ENCODE peak calls at places on chromosomes 16 and 17, in ten cellular contexts. Z is aorta; D is SK-N-SH treated with all-trans-retinoic acid at 6 μM for 48 hours; O is CD8-positive, alpha-beta T cell; H is Right ventricle myocardium inferior; N is T-helper 17 cell; C is left ventricle myocardium superior; K is right cardiac atrium; E is natural killer cell; W is CD4-positive, alpha-beta T cell. G is an unnamed sample.

GRCh38 chr17:65163990-65164495 is 26.9 kb downstream of the RGS9 start:
- ATAC-seq in Z (no peak), D (peak), O (peak), H (no peak), N (peak), C (no peak), K (no peak), E (peak), W (peak), G (peak)

GRCh38 chr16:87506423-87507350 is 13.9 kb upstream of the ZCCHC14 start:
- ATAC-seq in Z (no peak), D (no peak), O (no peak), H (peak), N (no peak), C (peak), K (peak), E (no peak), W (no peak), G (no peak)

GRCh38 chr17:13017623-13018462 is at the start of gene ELAC2:
- ATAC-seq in Z (peak), D (peak), O (peak), H (peak), N (peak), C (peak), K (peak), E (peak), W (peak), G (peak)

GRCh38 chr16:3654249-3654991 is at the start of gene DNASE1:
- ATAC-seq in Z (no peak), D (peak), O (peak), H (peak), N (peak), C (peak), K (peak), E (peak), W (peak), G (peak)

GRCh38 chr16:90083139-90083538 is 6.0 kb upstream of the PRDM7 start:
- ATAC-seq in Z (no peak), D (no peak), O (no peak), H (no peak), N (no peak), C (no peak), K (no peak), E (no peak), W (no peak), G (peak)

GRCh38 chr17:70924776-70925175 is 755.4 kb downstream of the KCNJ2 start:
- ATAC-seq in Z (no peak), D (no peak), O (no peak), H (no peak), N (no peak), C (no peak), K (no peak), E (no peak), W (no peak), G (no peak)

GRCh38 chr16:75415169-75415908 is 18.0 kb downstream of the CFDP1 start:
- ATAC-seq in Z (no peak), D (no peak), O (no peak), H (no peak), N (no peak), C (no peak), K (no peak), E (no peak), W (no peak), G (peak)

GRCh38 chr17:73323622-73324455 is 12.0 kb upstream of the CDC42EP4 start:
- ATAC-seq in Z (peak), D (no peak), O (no peak), H (peak), N (no peak), C (peak), K (peak), E (no peak), W (no peak), G (no peak)

GRCh38 chr17:39461911-39462641 is 790 bp downstream of the CDK12 start:
- ATAC-seq in Z (peak), D (peak), O (peak), H (peak), N (peak), C (peak), K (peak), E (peak), W (peak), G (peak)

GRCh38 chr17:31313982-31314787 is at the start of gene EVI2B:
- ATAC-seq in Z (no peak), D (no peak), O (peak), H (no peak), N (peak), C (no peak), K (no peak), E (peak), W (peak), G (peak)

GRCh38 chr17:9071016-9071415 is 49.7 kb downstream of the NTN1 start:
- ATAC-seq in Z (no peak), D (no peak), O (no peak), H (peak), N (no peak), C (peak), K (peak), E (no peak), W (no peak), G (no peak)

GRCh38 chr16:58537124-58537906 is 22.0 kb downstream of the SETD6 start:
- ATAC-seq in Z (no peak), D (no peak), O (no peak), H (no peak), N (no peak), C (peak), K (peak), E (no peak), W (no peak), G (no peak)

GRCh38 chr16:54242199-54242598 is 44.4 kb downstream of the IRX3 start:
- ATAC-seq in Z (no peak), D (peak), O (no peak), H (no peak), N (no peak), C (no peak), K (no peak), E (no peak), W (no peak), G (no peak)

GRCh38 chr17:39152134-39152884 is 872 bp upstream of the PLXDC1 start:
- ATAC-seq in Z (no peak), D (peak), O (peak), H (peak), N (no peak), C (peak), K (peak), E (no peak), W (peak), G (no peak)

GRCh38 chr16:71846443-71846842 is 667 bp downstream of the ATXN1L start:
- ATAC-seq in Z (no peak), D (peak), O (no peak), H (peak), N (no peak), C (no peak), K (no peak), E (no peak), W (no peak), G (no peak)

G was measured in activated CD4-positive, CD25-positive, alpha-beta regulatory T cell treated with anti-CD3 and anti-CD28 coated beads, Interleukin-2, amount 50 U/mL, for 24 hours.